ENCODE peak calls at places on chromosomes 12 and 14, in six cellular contexts. K, U, Y, J, R and M are unnamed samples.

GRCh38 chr12:30795660-30796507 is 41.1 kb upstream of the CAPRIN2 start:
- DNase-seq in K (peak), U (peak), Y (peak), J (peak), R (peak), M (peak)

GRCh38 chr12:111597731-111598636 is 1.1 kb downstream of the ATXN2 start:
- DNase-seq in K (no peak), U (peak), Y (peak), J (peak), R (peak), M (no peak)

GRCh38 chr12:123571343-123571813 is 13.0 kb upstream of the TMED2 start:
- DNase-seq in K (peak), U (peak), Y (no peak), J (peak), R (peak), M (no peak)

GRCh38 chr12:66195242-66195641 is 6.2 kb downstream of the IRAK3 start:
- DNase-seq in K (no peak), U (no peak), Y (no peak), J (no peak), R (no peak), M (no peak)

GRCh38 chr14:26255213-26255612 is 342.6 kb downstream of the NOVA1 start:
- DNase-seq in K (peak), U (peak), Y (no peak), J (no peak), R (peak), M (no peak)

GRCh38 chr12:87253157-87253556 is 776.0 kb downstream of the C12orf50 start:
- DNase-seq in K (no peak), U (peak), Y (no peak), J (no peak), R (no peak), M (no peak)

GRCh38 chr14:68786491-68787234 is 6.2 kb downstream of the ZFP36L1 start:
- DNase-seq in K (peak), U (peak), Y (no peak), J (no peak), R (peak), M (no peak)

GRCh38 chr12:53627919-53628318 is 1.7 kb upstream of the ATF7 start:
- DNase-seq in K (no peak), U (no peak), Y (no peak), J (no peak), R (no peak), M (no peak)

GRCh38 chr14:103450423-103450822 is 65.2 kb downstream of the MARK3 start:
- DNase-seq in K (no peak), U (no peak), Y (no peak), J (no peak), R (no peak), M (no peak)

GRCh38 chr12:1348606-1349005 is 245.8 kb downstream of the FBXL14 start:
- DNase-seq in K (no peak), U (no peak), Y (no peak), J (no peak), R (no peak), M (no peak)

GRCh38 chr14:94018308-94018707 is 7.8 kb upstream of the OTUB2 start:
- DNase-seq in K (no peak), U (no peak), Y (no peak), J (no peak), R (no peak), M (no peak)

GRCh38 chr12:53219956-53220856 is 11.8 kb downstream of the RARG start:
- DNase-seq in K (peak), U (peak), Y (peak), J (peak), R (peak), M (no peak)

GRCh38 chr14:49959822-49960408 is 67.0 kb downstream of the ARF6 start:
- DNase-seq in K (no peak), U (no peak), Y (no peak), J (no peak), R (no peak), M (no peak)

GRCh38 chr12:77687346-77687745 is 143.3 kb upstream of the NAV3 start:
- DNase-seq in K (no peak), U (no peak), Y (no peak), J (no peak), R (no peak), M (no peak)

GRCh38 chr12:107027304-107028053 is 40.5 kb upstream of the MTERF2 start:
- DNase-seq in K (peak), U (peak), Y (no peak), J (no peak), R (peak), M (no peak)

GRCh38 chr12:114500775-114501473 is 95.0 kb upstream of the TBX5 start:
- DNase-seq in K (no peak), U (peak), Y (no peak), J (no peak), R (no peak), M (no peak)

GRCh38 chr14:104542871-104543830 is 36.4 kb upstream of the C14orf180 start:
- DNase-seq in K (no peak), U (no peak), Y (no peak), J (no peak), R (no peak), M (no peak)

GRCh38 chr12:65568517-65568916 is 255.8 kb upstream of the HMGA2 start:
- DNase-seq in K (peak), U (no peak), Y (no peak), J (no peak), R (no peak), M (no peak)

GRCh38 chr14:51365241-51365940 is 125.3 kb downstream of the TMX1 start:
- DNase-seq in K (no peak), U (no peak), Y (no peak), J (no peak), R (no peak), M (no peak)

GRCh38 chr14:68306934-68307758 is 485.7 kb downstream of the ZFP36L1 start:
- DNase-seq in K (peak), U (no peak), Y (no peak), J (no peak), R (no peak), M (no peak)

GRCh38 chr14:44657688-44658388 is 150.8 kb upstream of the FSCB start:
- DNase-seq in K (peak), U (peak), Y (peak), J (no peak), R (peak), M (no peak)

GRCh38 chr12:9798008-9798619 is 29.2 kb upstream of the KLRF1 start:
- DNase-seq in K (peak), U (peak), Y (peak), J (peak), R (peak), M (no peak)

GRCh38 chr12:93785262-93786010 is 108.3 kb downstream of the CRADD start:
- DNase-seq in K (peak), U (peak), Y (peak), J (peak), R (peak), M (no peak)

GRCh38 chr14:23217621-23218020 is 20.1 kb upstream of the RNF212B start:
- DNase-seq in K (no peak), U (no peak), Y (no peak), J (no peak), R (no peak), M (no peak)

GRCh38 chr12:125111403-125111802 is 46.2 kb downstream of the AACS start:
- DNase-seq in K (peak), U (no peak), Y (no peak), J (no peak), R (no peak), M (no peak)

GRCh38 chr14:92650581-92651105 is 97.8 kb downstream of the LGMN start:
- DNase-seq in K (no peak), U (no peak), Y (no peak), J (no peak), R (no peak), M (no peak)

GRCh38 chr14:92647499-92648279 is 100.7 kb downstream of the LGMN start:
- DNase-seq in K (peak), U (no peak), Y (no peak), J (no peak), R (peak), M (no peak)

GRCh38 chr14:92646952-92647461 is 101.4 kb downstream of the LGMN start:
- DNase-seq in K (peak), U (no peak), Y (no peak), J (no peak), R (peak), M (no peak)

GRCh38 chr14:92649934-92650545 is 98.4 kb downstream of the LGMN start:
- DNase-seq in K (peak), U (no peak), Y (no peak), J (no peak), R (peak), M (no peak)

DNA sequence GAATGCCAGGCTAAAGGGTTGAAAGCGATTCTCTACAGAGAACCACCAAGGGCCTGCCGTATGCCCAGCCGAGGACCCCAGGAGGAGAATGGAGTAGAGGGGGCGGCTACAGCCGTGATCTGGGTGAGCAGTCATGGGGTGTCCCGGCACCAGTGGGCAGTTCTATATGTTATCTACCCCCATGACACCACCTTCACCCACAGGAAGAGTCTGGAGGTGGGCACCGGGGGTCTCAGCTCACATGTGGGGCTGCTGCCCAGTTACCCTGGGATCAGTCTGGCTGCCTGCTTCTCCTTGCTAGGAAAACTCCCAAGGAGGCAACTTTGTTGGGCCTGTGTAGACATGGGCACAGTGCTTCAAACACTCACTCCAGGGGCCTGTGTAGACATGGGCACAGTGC is 99.4 kb downstream of the LGMN start:
- DNase-seq in K (no peak), U (no peak), Y (no peak), J (no peak), R (no peak), M (no peak)
- H3K18ac ChIP-seq in K (peak), U (no peak), Y (peak), J (no peak), R (no peak), M (no peak)

DNA sequence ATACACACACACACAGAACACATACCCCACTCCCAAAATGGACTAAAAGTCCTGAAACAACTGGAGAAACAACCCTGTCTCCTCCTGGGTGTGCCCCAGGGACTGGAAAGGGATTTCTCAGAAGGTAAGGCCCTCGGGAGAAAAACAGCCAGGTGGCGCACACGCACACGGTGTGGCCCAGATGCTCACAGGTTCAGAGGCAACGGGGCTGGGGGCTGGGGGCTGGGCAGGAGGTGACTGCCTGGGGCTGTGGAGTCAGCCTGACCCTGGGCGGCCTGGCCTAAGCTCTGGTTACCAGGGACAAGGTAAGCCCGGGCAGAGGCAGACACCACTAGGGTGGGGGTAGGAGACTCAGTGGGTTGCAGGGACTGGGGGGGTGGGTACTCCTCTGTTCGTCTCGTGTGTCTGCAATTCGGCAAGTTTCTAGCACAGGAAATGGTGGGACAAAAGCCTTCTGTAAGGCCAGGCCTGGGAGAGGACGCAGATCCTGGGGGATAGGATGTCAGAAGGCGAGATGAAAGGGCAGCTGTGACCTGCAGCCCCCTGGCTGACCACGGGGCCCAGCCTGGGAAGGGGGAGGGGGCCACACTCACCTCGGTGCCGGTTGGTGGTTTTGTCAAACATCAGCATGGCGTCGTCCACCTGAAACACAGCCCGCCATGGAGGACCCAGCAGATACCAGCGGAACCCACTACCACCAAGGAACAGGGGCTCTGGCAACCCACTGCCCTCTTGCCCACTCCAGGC is 10.4 kb downstream of the MSI1 start:
- DNase-seq in K (no peak), U (peak), Y (no peak), J (peak), R (no peak), M (no peak)
- H3K18ac ChIP-seq in K (no peak), U (no peak), Y (peak), J (no peak), R (no peak), M (peak)

GRCh38 chr12:55742719-55743130 is at the start of gene GDF11:
- DNase-seq in K (peak), U (peak), Y (peak), J (peak), R (peak), M (peak)

GRCh38 chr12:55741978-55742377 is 944 bp upstream of the GDF11 start:
- DNase-seq in K (no peak), U (no peak), Y (no peak), J (no peak), R (no peak), M (no peak)

GRCh38 chr12:55743967-55744931 is 1.3 kb downstream of the GDF11 start:
- DNase-seq in K (no peak), U (no peak), Y (no peak), J (no peak), R (peak), M (no peak)

GRCh38 chr12:55745361-55746146 is 2.6 kb downstream of the GDF11 start:
- DNase-seq in K (no peak), U (peak), Y (peak), J (peak), R (peak), M (peak)

GRCh38 chr12:55743131-55743921 is 404 bp downstream of the GDF11 start:
- DNase-seq in K (peak), U (peak), Y (peak), J (peak), R (peak), M (no peak)
- H3K18ac ChIP-seq in K (peak), U (peak), Y (peak), J (peak), R (peak), M (peak)

GRCh38 chr12:120286768-120287490 is 4.8 kb downstream of the RNU4-2 start:
- DNase-seq in K (no peak), U (peak), Y (no peak), J (no peak), R (no peak), M (no peak)

GRCh38 chr12:120292661-120293531 is at the start of gene RNU4-1:
- DNase-seq in K (peak), U (peak), Y (peak), J (peak), R (peak), M (peak)

GRCh38 chr12:120290541-120291312 is 976 bp downstream of the RNU4-2 start:
- DNase-seq in K (no peak), U (peak), Y (no peak), J (peak), R (no peak), M (no peak)

GRCh38 chr12:120287491-120287890 is 4.2 kb downstream of the RNU4-2 start:
- DNase-seq in K (no peak), U (no peak), Y (no peak), J (no peak), R (no peak), M (no peak)

GRCh38 chr12:120292411-120292660 is 633 bp upstream of the RNU4-2 start:
- DNase-seq in K (no peak), U (no peak), Y (no peak), J (no peak), R (no peak), M (no peak)
- H3K18ac ChIP-seq in K (peak), U (peak), Y (peak), J (peak), R (no peak), M (no peak)

DNA sequence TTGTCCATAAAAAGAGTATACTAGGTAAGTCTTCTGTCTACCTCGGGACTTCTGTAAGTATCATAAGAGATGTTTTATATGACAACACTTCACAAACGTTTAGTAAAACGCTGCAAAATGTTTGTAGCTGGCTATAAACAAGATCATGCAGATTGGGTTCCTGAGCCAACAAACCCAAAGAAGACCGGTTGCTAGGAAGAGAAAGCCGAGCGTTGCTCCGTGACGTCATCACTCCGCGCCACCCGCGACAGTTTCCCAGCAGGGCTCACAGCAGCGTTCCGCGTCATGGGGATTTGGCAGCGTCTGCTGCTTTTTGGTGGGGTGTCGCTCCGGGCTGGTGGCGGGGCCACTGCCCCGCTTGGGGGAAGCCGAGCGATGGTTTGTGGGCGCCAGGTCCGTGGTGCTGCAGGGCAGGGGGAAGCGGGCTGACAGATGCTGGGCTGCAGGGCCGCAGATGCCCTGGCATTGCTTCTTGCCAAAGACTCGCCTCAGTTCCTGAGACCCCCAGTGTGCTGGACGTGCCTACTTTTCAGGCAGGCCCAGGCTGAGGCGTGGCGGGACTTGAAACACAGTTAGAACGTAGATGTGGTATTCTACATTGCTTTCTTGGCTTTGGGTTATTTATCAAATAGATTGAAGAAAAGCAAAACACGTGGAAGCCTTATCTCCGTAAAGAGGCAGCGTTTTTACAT is at the start of gene NUBPL:
- DNase-seq in K (peak), U (peak), Y (peak), J (peak), R (peak), M (peak)
- H3K18ac ChIP-seq in K (peak), U (no peak), Y (peak), J (peak), R (peak), M (peak)